ENCODE peak calls at places on chromosomes 7 and 10, in five cellular contexts. One of them, this sample, is unnamed. For H3K27me3 and H3K9me3, the result is how much of the 10 kb centered on the place peaks cover.

GRCh38 chr7:47088329-47089067 is 493.4 kb downstream of the TNS3 start:
- DNase-seq in AG04450: no peak
- DNase-seq in right cardiac atrium: peak
- DNase-seq in adrenal gland: peak
- DNase-seq in pancreas: no peak
- DNase-seq in this sample: peak

GRCh38 chr7:138449580-138449979 is 10.5 kb upstream of the TRIM24 start:
- DNase-seq in AG04450: no peak
- DNase-seq in right cardiac atrium: no peak
- DNase-seq in pancreas: no peak
- DNase-seq in adrenal gland: no peak
- DNase-seq in this sample: no peak

GRCh38 chr10:70672165-70672992 is at the start of gene ADAMTS14:
- DNase-seq in adrenal gland: peak
- DNase-seq in pancreas: no peak
- DNase-seq in AG04450: no peak
- DNase-seq in right cardiac atrium: peak
- DNase-seq in this sample: peak

GRCh38 chr7:130322615-130323014 is 22.0 kb upstream of the CPA5 start:
- DNase-seq in adrenal gland: no peak
- DNase-seq in pancreas: no peak
- DNase-seq in right cardiac atrium: no peak
- DNase-seq in AG04450: no peak
- DNase-seq in this sample: no peak

GRCh38 chr7:148397056-148397455 is 193.5 kb upstream of the C7orf33 start:
- DNase-seq in adrenal gland: no peak
- DNase-seq in pancreas: no peak
- DNase-seq in AG04450: no peak
- DNase-seq in right cardiac atrium: no peak
- DNase-seq in this sample: no peak

GRCh38 chr10:122154733-122155366 is 116.2 kb upstream of the BTBD16 start:
- DNase-seq in AG04450: peak
- DNase-seq in adrenal gland: no peak
- DNase-seq in pancreas: no peak
- DNase-seq in right cardiac atrium: no peak
- DNase-seq in this sample: peak

GRCh38 chr7:112134039-112134438 is 72.2 kb downstream of the DOCK4 start:
- DNase-seq in AG04450: no peak
- DNase-seq in adrenal gland: no peak
- DNase-seq in pancreas: no peak
- DNase-seq in right cardiac atrium: no peak
- DNase-seq in this sample: no peak

GRCh38 chr10:15122477-15123030 is 25.4 kb downstream of the RPP38 start:
- DNase-seq in AG04450: no peak
- DNase-seq in pancreas: no peak
- DNase-seq in right cardiac atrium: no peak
- DNase-seq in adrenal gland: no peak
- DNase-seq in this sample: no peak

GRCh38 chr10:119404719-119405504 is 137.6 kb downstream of the RGS10 start:
- DNase-seq in adrenal gland: no peak
- DNase-seq in AG04450: no peak
- DNase-seq in pancreas: no peak
- DNase-seq in right cardiac atrium: no peak
- DNase-seq in this sample: no peak

GRCh38 chr7:24318326-24318725 is 34.3 kb downstream of the NPY start:
- DNase-seq in adrenal gland: no peak
- DNase-seq in right cardiac atrium: no peak
- DNase-seq in AG04450: no peak
- DNase-seq in pancreas: no peak
- DNase-seq in this sample: no peak

GRCh38 chr7:83876593-83876992 is 227.7 kb upstream of the SEMA3E start:
- DNase-seq in right cardiac atrium: no peak
- DNase-seq in pancreas: no peak
- DNase-seq in AG04450: no peak
- DNase-seq in adrenal gland: no peak
- DNase-seq in this sample: peak

GRCh38 chr10:132913559-132914115 is 28.7 kb downstream of the CFAP46 start:
- DNase-seq in adrenal gland: no peak
- DNase-seq in pancreas: no peak
- DNase-seq in right cardiac atrium: no peak
- DNase-seq in AG04450: no peak
- DNase-seq in this sample: no peak

GRCh38 chr10:120644549-120645410 is 187.8 kb downstream of the PLPP4 start:
- DNase-seq in adrenal gland: no peak
- DNase-seq in pancreas: no peak
- DNase-seq in right cardiac atrium: no peak
- DNase-seq in AG04450: no peak
- DNase-seq in this sample: no peak

GRCh38 chr10:14146501-14146900 is 184.2 kb downstream of the FRMD4A start:
- DNase-seq in adrenal gland: no peak
- DNase-seq in AG04450: peak
- DNase-seq in right cardiac atrium: no peak
- DNase-seq in pancreas: no peak
- DNase-seq in this sample: no peak

GRCh38 chr7:31986878-31987518 is 83.2 kb downstream of the PDE1C start:
- DNase-seq in right cardiac atrium: no peak
- DNase-seq in AG04450: peak
- DNase-seq in pancreas: no peak
- DNase-seq in adrenal gland: no peak
- DNase-seq in this sample: peak

GRCh38 chr7:22563115-22563514 is 63.1 kb upstream of the STEAP1B start:
- DNase-seq in adrenal gland: no peak
- DNase-seq in right cardiac atrium: no peak
- DNase-seq in pancreas: no peak
- DNase-seq in AG04450: no peak
- DNase-seq in this sample: no peak

GRCh38 chr7:94041529-94041928 is 37.4 kb upstream of the BET1 start:
- DNase-seq in adrenal gland: no peak
- DNase-seq in pancreas: no peak
- DNase-seq in AG04450: no peak
- DNase-seq in right cardiac atrium: no peak
- DNase-seq in this sample: no peak

GRCh38 chr7:159269745-159270144 is 125.1 kb upstream of the VIPR2 start:
- DNase-seq in AG04450: no peak
- DNase-seq in adrenal gland: no peak
- DNase-seq in pancreas: no peak
- DNase-seq in right cardiac atrium: no peak
- DNase-seq in this sample: no peak

GRCh38 chr10:70309661-70310060 is 25.9 kb upstream of the NPFFR1 start:
- DNase-seq in AG04450: no peak
- DNase-seq in adrenal gland: no peak
- DNase-seq in right cardiac atrium: no peak
- DNase-seq in pancreas: no peak
- DNase-seq in this sample: no peak

GRCh38 chr10:75401569-75402485 is at the start of gene ZNF503:
- DNase-seq in right cardiac atrium: peak
- DNase-seq in pancreas: peak
- DNase-seq in adrenal gland: peak
- DNase-seq in AG04450: peak
- DNase-seq in this sample: peak

GRCh38 chr10:69375307-69376151 is 41.2 kb downstream of the TACR2 start:
- DNase-seq in adrenal gland: no peak
- DNase-seq in right cardiac atrium: peak
- DNase-seq in AG04450: no peak
- DNase-seq in pancreas: peak
- DNase-seq in this sample: peak

GRCh38 chr10:31745612-31746376 is 182.8 kb downstream of the ARHGAP12 start:
- DNase-seq in pancreas: no peak
- DNase-seq in AG04450: peak
- DNase-seq in right cardiac atrium: no peak
- DNase-seq in adrenal gland: no peak
- DNase-seq in this sample: peak

GRCh38 chr10:76286536-76286935 is 855.1 kb downstream of the LRMDA start:
- DNase-seq in AG04450: no peak
- DNase-seq in adrenal gland: no peak
- DNase-seq in right cardiac atrium: no peak
- DNase-seq in pancreas: no peak
- DNase-seq in this sample: no peak

GRCh38 chr10:65040796-65041195 is 1519.6 kb downstream of the REEP3 start:
- DNase-seq in adrenal gland: no peak
- DNase-seq in AG04450: no peak
- DNase-seq in right cardiac atrium: no peak
- DNase-seq in pancreas: no peak
- DNase-seq in this sample: no peak

GRCh38 chr10:31873724-31874123 is 54.9 kb downstream of the ARHGAP12 start:
- DNase-seq in pancreas: no peak
- DNase-seq in right cardiac atrium: no peak
- DNase-seq in adrenal gland: no peak
- DNase-seq in AG04450: no peak
- DNase-seq in this sample: no peak

GRCh38 chr10:30046476-30046875 is 12.9 kb downstream of the JCAD start:
- DNase-seq in AG04450: no peak
- DNase-seq in pancreas: no peak
- DNase-seq in adrenal gland: no peak
- DNase-seq in right cardiac atrium: no peak
- DNase-seq in this sample: no peak

GRCh38 chr10:46255696-46256355 is 31.0 kb upstream of the ANTXRL start:
- DNase-seq in pancreas: peak
- DNase-seq in adrenal gland: peak
- DNase-seq in AG04450: no peak
- DNase-seq in right cardiac atrium: peak
- DNase-seq in this sample: peak

GRCh38 chr7:50497968-50498367 is 47.8 kb upstream of the FIGNL1 start:
- DNase-seq in adrenal gland: peak
- DNase-seq in pancreas: no peak
- DNase-seq in AG04450: no peak
- DNase-seq in right cardiac atrium: no peak
- DNase-seq in this sample: no peak

GRCh38 chr7:133547981-133548380 is 295.1 kb downstream of the EXOC4 start:
- DNase-seq in adrenal gland: no peak
- DNase-seq in AG04450: no peak
- DNase-seq in right cardiac atrium: no peak
- DNase-seq in pancreas: no peak
- DNase-seq in this sample: no peak

GRCh38 chr7:127809285-127809702 is 157.3 kb downstream of the SND1 start:
- DNase-seq in AG04450: peak
- DNase-seq in pancreas: no peak
- DNase-seq in adrenal gland: peak
- DNase-seq in right cardiac atrium: no peak
- DNase-seq in this sample: no peak

GRCh38 chr7:93620864-93621263 is 46.3 kb upstream of the CALCR start:
- DNase-seq in AG04450: no peak
- DNase-seq in adrenal gland: no peak
- DNase-seq in pancreas: no peak
- DNase-seq in right cardiac atrium: no peak
- DNase-seq in this sample: no peak

GRCh38 chr7:21429021-21429420 is 1.1 kb downstream of the SP4 start:
- DNase-seq in pancreas: no peak
- DNase-seq in adrenal gland: no peak
- DNase-seq in right cardiac atrium: no peak
- DNase-seq in AG04450: no peak
- DNase-seq in this sample: no peak

GRCh38 chr7:88756806-88757205 is 2.7 kb upstream of the ZNF804B start:
- DNase-seq in AG04450: no peak
- DNase-seq in pancreas: no peak
- DNase-seq in right cardiac atrium: no peak
- DNase-seq in adrenal gland: no peak
- DNase-seq in this sample: no peak
- H3K27me3 ChIP-seq in AG04450: under half
- H3K27me3 ChIP-seq in pancreas: under half
- H3K27me3 ChIP-seq in right cardiac atrium: under half
- H3K27me3 ChIP-seq in adrenal gland: under half
- H3K27me3 ChIP-seq in this sample: under half

GRCh38 chr7:157719705-157720655 is 383.2 kb downstream of the DNAJB6 start:
- DNase-seq in AG04450: no peak
- DNase-seq in right cardiac atrium: no peak
- DNase-seq in pancreas: no peak
- DNase-seq in adrenal gland: no peak
- DNase-seq in this sample: no peak
- H3K9me3 ChIP-seq in AG04450: half or more
- H3K9me3 ChIP-seq in right cardiac atrium: under half
- H3K9me3 ChIP-seq in pancreas: under half
- H3K9me3 ChIP-seq in adrenal gland: under half
- H3K9me3 ChIP-seq in this sample: under half

GRCh38 chr7:1228535-1229333 is 3.9 kb upstream of the UNCX start:
- DNase-seq in right cardiac atrium: no peak
- DNase-seq in AG04450: no peak
- DNase-seq in adrenal gland: no peak
- DNase-seq in pancreas: no peak
- DNase-seq in this sample: no peak

GRCh38 chr7:1227071-1227804 is 5.4 kb upstream of the UNCX start:
- DNase-seq in pancreas: no peak
- DNase-seq in adrenal gland: no peak
- DNase-seq in AG04450: no peak
- DNase-seq in right cardiac atrium: no peak
- DNase-seq in this sample: no peak

GRCh38 chr7:1229334-1229935 is 3.2 kb upstream of the UNCX start:
- DNase-seq in right cardiac atrium: no peak
- DNase-seq in pancreas: no peak
- DNase-seq in AG04450: no peak
- DNase-seq in adrenal gland: no peak
- DNase-seq in this sample: no peak

GRCh38 chr7:1226155-1226901 is 6.3 kb upstream of the UNCX start:
- DNase-seq in AG04450: no peak
- DNase-seq in adrenal gland: no peak
- DNase-seq in right cardiac atrium: no peak
- DNase-seq in pancreas: no peak
- DNase-seq in this sample: no peak

GRCh38 chr7:1227814-1228534 is 4.7 kb upstream of the UNCX start:
- DNase-seq in pancreas: no peak
- DNase-seq in right cardiac atrium: no peak
- DNase-seq in adrenal gland: no peak
- DNase-seq in AG04450: no peak
- DNase-seq in this sample: no peak
- H3K27me3 ChIP-seq in pancreas: half or more
- H3K27me3 ChIP-seq in right cardiac atrium: under half
- H3K27me3 ChIP-seq in adrenal gland: half or more
- H3K27me3 ChIP-seq in AG04450: half or more
- H3K27me3 ChIP-seq in this sample: under half

GRCh38 chr10:101778781-101779543 is 3.0 kb upstream of the FGF8 start:
- DNase-seq in right cardiac atrium: peak
- DNase-seq in pancreas: no peak
- DNase-seq in adrenal gland: peak
- DNase-seq in AG04450: no peak
- DNase-seq in this sample: no peak

GRCh38 chr10:101777857-101778145 is 1.9 kb upstream of the FGF8 start:
- DNase-seq in pancreas: no peak
- DNase-seq in right cardiac atrium: no peak
- DNase-seq in AG04450: no peak
- DNase-seq in adrenal gland: no peak
- DNase-seq in this sample: no peak

GRCh38 chr10:101777085-101777856 is 1.4 kb upstream of the FGF8 start:
- DNase-seq in adrenal gland: no peak
- DNase-seq in right cardiac atrium: no peak
- DNase-seq in AG04450: no peak
- DNase-seq in pancreas: no peak
- DNase-seq in this sample: no peak

GRCh38 chr10:101779544-101780186 is 3.6 kb downstream of the NPM3 start:
- DNase-seq in adrenal gland: peak
- DNase-seq in right cardiac atrium: peak
- DNase-seq in pancreas: peak
- DNase-seq in AG04450: peak
- DNase-seq in this sample: peak

GRCh38 chr10:101778151-101778780 is 2.4 kb upstream of the FGF8 start:
- DNase-seq in pancreas: no peak
- DNase-seq in AG04450: no peak
- DNase-seq in right cardiac atrium: no peak
- DNase-seq in adrenal gland: no peak
- DNase-seq in this sample: no peak
- H3K9me3 ChIP-seq in pancreas: under half
- H3K9me3 ChIP-seq in AG04450: under half
- H3K9me3 ChIP-seq in right cardiac atrium: under half
- H3K9me3 ChIP-seq in adrenal gland: under half
- H3K9me3 ChIP-seq in this sample: under half

This sample was measured in MG63.